ENCODE peak calls at places on chromosome 5, in ten cellular contexts. G is GM10248; M is lower leg skin; D is stimulated activated CD8-positive, alpha-beta memory T cell treated with anti-CD3 and anti-CD28 coated beads, Interleukin-12 subunit alpha, Interleukin-12 subunit beta, amount 100 ng/mL, for 1 hour; B is NCI-H2081; W is RCC 7860; P is GM20000; K is activated CD8-positive, alpha-beta memory T cell treated with anti-CD3 and anti-CD28 coated beads for 4 hours; U is nucleus accumbens; X is H7. Q is an unnamed sample.

GRCh38 chr5:14109041-14109747 is 33.9 kb upstream of the TRIO start:
- DNase-seq in P (peak; percentile 76), G (peak; percentile 75), U (no peak), M (no peak), B (no peak), K (no peak), D (no peak), X (no peak), W (peak; percentile 95), Q (no peak)

GRCh38 chr5:29252390-29252789 is 1941.1 kb upstream of the CDH6 start:
- DNase-seq in B (no peak), W (no peak), P (no peak), X (no peak), D (no peak), K (no peak), M (no peak), U (no peak), G (no peak), Q (no peak)

GRCh38 chr5:180720501-180720900 is 19.4 kb downstream of the OR2Y1 start:
- DNase-seq in B (no peak), G (no peak), D (no peak), M (no peak), P (no peak), K (no peak), W (no peak), U (no peak), X (no peak), Q (no peak)

GRCh38 chr5:1332461-1333001 is 12.4 kb downstream of the CLPTM1L start:
- DNase-seq in B (no peak), W (no peak), K (no peak), X (no peak), M (no peak), G (no peak), U (no peak), P (no peak), D (no peak), Q (no peak)

GRCh38 chr5:43646997-43647396 is 44.0 kb downstream of the NNT start:
- DNase-seq in K (no peak), P (no peak), X (no peak), D (no peak), U (no peak), W (no peak), B (no peak), G (no peak), M (no peak), Q (no peak)

GRCh38 chr5:137218471-137218870 is 280.7 kb downstream of the SPOCK1 start:
- DNase-seq in D (no peak), G (no peak), P (no peak), K (no peak), U (no peak), X (no peak), B (no peak), W (peak; percentile 53), M (no peak), Q (no peak)

GRCh38 chr5:174599992-174600391 is 124.4 kb upstream of the MSX2 start:
- DNase-seq in D (no peak), W (no peak), P (no peak), U (no peak), X (peak; percentile 58), K (no peak), M (peak; percentile 57), B (no peak), G (no peak), Q (no peak)

GRCh38 chr5:140118294-140118936 is 4.5 kb downstream of the PURA start:
- DNase-seq in M (no peak), K (no peak), D (no peak), U (no peak), G (no peak), W (no peak), X (peak; percentile 30), P (no peak), B (no peak), Q (no peak)

GRCh38 chr5:172866802-172867748 is 33.0 kb downstream of the ERGIC1 start:
- DNase-seq in B (peak; percentile 8), G (no peak), K (no peak), P (no peak), U (no peak), M (peak; percentile 95), W (no peak), D (no peak), X (peak; percentile 72), Q (no peak)

GRCh38 chr5:60842859-60843692 is 993 bp downstream of the ELOVL7 start:
- DNase-seq in M (no peak), G (peak; percentile 28), B (no peak), U (peak; percentile 35), W (no peak), X (peak; percentile 60), D (no peak), P (peak; percentile 56), K (no peak), Q (peak; percentile 55)

GRCh38 chr5:75681125-75681830 is 36.0 kb downstream of the POC5 start:
- DNase-seq in P (peak; percentile 20), W (peak; percentile 37), G (peak; percentile 29), D (no peak), X (no peak), U (no peak), B (peak; percentile 19), M (no peak), K (no peak), Q (no peak)

GRCh38 chr5:80782626-80783025 is 127.8 kb upstream of the DHFR start:
- DNase-seq in K (no peak), W (peak; percentile 50), D (no peak), U (no peak), G (no peak), X (no peak), M (no peak), P (no peak), B (no peak), Q (no peak)

GRCh38 chr5:140176028-140176382 is 1.0 kb downstream of the CYSTM1 start:
- DNase-seq in B (no peak), P (no peak), K (no peak), X (no peak), U (no peak), D (no peak), W (no peak), G (no peak), M (no peak), Q (no peak)

GRCh38 chr5:61461412-61461811 is 129.4 kb downstream of the ZSWIM6 start:
- DNase-seq in P (no peak), W (no peak), X (no peak), U (no peak), G (no peak), M (no peak), K (no peak), D (no peak), B (no peak), Q (no peak)

GRCh38 chr5:157378509-157378908 is 81.5 kb upstream of the NIPAL4 start:
- DNase-seq in K (no peak), M (no peak), W (no peak), G (no peak), X (no peak), B (no peak), D (no peak), P (no peak), U (no peak), Q (no peak)

GRCh38 chr5:154756203-154756870 is 1.2 kb downstream of the LARP1 start:
- DNase-seq in K (peak; percentile 13), G (peak; percentile 32), D (peak; percentile 25), W (no peak), P (peak; percentile 51), U (peak; percentile 56), B (no peak), X (peak; percentile 71), M (peak; percentile 92), Q (peak; percentile 68)

GRCh38 chr5:43065384-43066230 is 25.5 kb upstream of the ANXA2R start:
- DNase-seq in D (peak; percentile 33), X (no peak), P (no peak), U (peak; percentile 75), K (peak; percentile 53), W (peak; percentile 71), B (peak; percentile 73), G (no peak), M (peak; percentile 91), Q (no peak)

GRCh38 chr5:118687671-118688621 is 300.4 kb downstream of the DTWD2 start:
- DNase-seq in K (no peak), X (no peak), U (no peak), M (no peak), W (no peak), P (no peak), G (no peak), B (no peak), D (no peak), Q (no peak)

GRCh38 chr5:175216991-175217390 is 227.0 kb downstream of the DRD1 start:
- DNase-seq in X (no peak), B (no peak), P (no peak), D (no peak), G (no peak), U (no peak), K (no peak), W (no peak), M (no peak), Q (no peak)

GRCh38 chr5:98798371-98798770 is 24.9 kb downstream of the RGMB start:
- DNase-seq in K (no peak), P (no peak), B (no peak), G (no peak), W (no peak), D (no peak), M (no peak), U (no peak), X (no peak), Q (no peak)

GRCh38 chr5:93304851-93305250 is 276.2 kb downstream of the NR2F1-AS1 start:
- DNase-seq in K (no peak), P (no peak), B (no peak), D (no peak), G (no peak), U (no peak), X (no peak), W (no peak), M (no peak), Q (no peak)

GRCh38 chr5:61330879-61331406 is 1.1 kb upstream of the ZSWIM6 start:
- DNase-seq in U (peak; percentile 92), X (peak; percentile 77), G (peak; percentile 46), B (peak; percentile 65), M (peak; percentile 93), W (peak; percentile 25), P (peak; percentile 67), D (peak; percentile 53), K (no peak), Q (peak; percentile 86)

GRCh38 chr5:151150484-151151262 is 6.9 kb downstream of the ANXA6 start:
- DNase-seq in W (no peak), P (peak; percentile 52), U (no peak), D (peak; percentile 62), B (peak; percentile 29), G (peak; percentile 54), M (no peak), X (no peak), K (peak; percentile 52), Q (peak; percentile 42)

GRCh38 chr5:53084856-53085255 is 24.7 kb downstream of the MOCS2 start:
- DNase-seq in P (no peak), W (no peak), K (no peak), G (no peak), X (no peak), D (no peak), B (no peak), M (no peak), U (no peak), Q (no peak)

GRCh38 chr5:105817906-105818305 is 1852.8 kb downstream of the EFNA5 start:
- DNase-seq in D (no peak), K (no peak), B (no peak), X (no peak), M (no peak), W (no peak), U (no peak), G (no peak), P (no peak), Q (no peak)

GRCh38 chr5:124342027-124342471 is 404.4 kb downstream of the ZNF608 start:
- DNase-seq in W (no peak), X (no peak), D (no peak), P (no peak), G (no peak), U (no peak), B (no peak), K (no peak), M (no peak), Q (no peak)

GRCh38 chr5:154470949-154471870 is 6.8 kb downstream of the HAND1 start:
- DNase-seq in M (no peak), P (no peak), X (no peak), K (no peak), U (no peak), G (no peak), W (no peak), B (no peak), D (no peak), Q (peak; percentile 64)

GRCh38 chr5:96896806-96897205 is 20.5 kb downstream of the ERAP2 start:
- DNase-seq in K (no peak), D (no peak), M (no peak), W (no peak), X (no peak), P (peak; percentile 64), U (no peak), G (peak; percentile 59), B (no peak), Q (no peak)

Q was measured in SK-N-SH.